ENCODE peak calls at places on chromosomes 7 and 10, in six cellular contexts. T is HepG2, A is H1, U is K562, K is GM12892, B is GM12878. Z is an unnamed sample.

GRCh38 chr7:133081119-133081604 is 728 bp downstream of the CHCHD3 start:
- DNase-seq in T (peak), A (no peak), U (peak), K (no peak), B (no peak), Z (no peak)

GRCh38 chr7:93203496-93203895 is 22.8 kb downstream of the HEPACAM2 start:
- DNase-seq in T (no peak), A (no peak), U (no peak), K (no peak), B (no peak), Z (no peak)

GRCh38 chr7:154931906-154932305 is 71.0 kb downstream of the PAXIP1 start:
- DNase-seq in T (no peak), A (no peak), U (no peak), K (no peak), B (no peak), Z (no peak)

GRCh38 chr10:12384906-12385305 is 35.6 kb downstream of the CAMK1D start:
- DNase-seq in T (no peak), A (no peak), U (no peak), K (no peak), B (no peak), Z (no peak)

GRCh38 chr7:6271694-6272371 is 591 bp downstream of the CYTH3 start:
- DNase-seq in T (no peak), A (peak), U (peak), K (peak), B (no peak), Z (no peak)

GRCh38 chr7:123131140-123131539 is 68.6 kb downstream of the SLC13A1 start:
- DNase-seq in T (no peak), A (no peak), U (no peak), K (no peak), B (no peak), Z (no peak)

GRCh38 chr7:155460926-155461613 is 3.1 kb downstream of the EN2 start:
- DNase-seq in T (no peak), A (no peak), U (no peak), K (no peak), B (no peak), Z (no peak)

GRCh38 chr7:142562688-142563087 is 186.6 kb upstream of the PRSS1 start:
- DNase-seq in T (no peak), A (no peak), U (no peak), K (no peak), B (no peak), Z (no peak)

GRCh38 chr10:112435013-112435619 is 11.6 kb downstream of the ZDHHC6 start:
- DNase-seq in T (peak), A (no peak), U (no peak), K (no peak), B (no peak), Z (no peak)

GRCh38 chr7:114021135-114021534 is 102.3 kb upstream of the PPP1R3A start:
- DNase-seq in T (no peak), A (no peak), U (no peak), K (no peak), B (no peak), Z (no peak)

GRCh38 chr10:31304261-31304970 is 14.6 kb upstream of the ZEB1 start:
- DNase-seq in T (peak), A (no peak), U (no peak), K (no peak), B (no peak), Z (no peak)

GRCh38 chr10:120372917-120373316 is 84.1 kb upstream of the PLPP4 start:
- DNase-seq in T (no peak), A (no peak), U (no peak), K (no peak), B (no peak), Z (no peak)

GRCh38 chr10:33421789-33422188 is 87.3 kb upstream of the NRP1 start:
- DNase-seq in T (no peak), A (no peak), U (no peak), K (no peak), B (no peak), Z (no peak)

GRCh38 chr7:12827920-12828319 is 140.5 kb downstream of the ARL4A start:
- DNase-seq in T (no peak), A (no peak), U (no peak), K (no peak), B (no peak), Z (no peak)

GRCh38 chr10:9860045-9860444 is 1157.6 kb upstream of the CELF2 start:
- DNase-seq in T (no peak), A (no peak), U (no peak), K (no peak), B (no peak), Z (no peak)

GRCh38 chr10:91616124-91616523 is 16.7 kb downstream of the PPP1R3C start:
- DNase-seq in T (no peak), A (no peak), U (no peak), K (no peak), B (no peak), Z (no peak)

GRCh38 chr10:6275022-6275997 is 72.6 kb downstream of the PFKFB3 start:
- DNase-seq in T (peak), A (peak), U (peak), K (peak), B (peak), Z (peak)

GRCh38 chr7:76364198-76364584 is 5.4 kb upstream of the YWHAG start:
- DNase-seq in T (no peak), A (no peak), U (no peak), K (no peak), B (no peak), Z (no peak)

GRCh38 chr7:75968561-75969001 is 25.8 kb downstream of the TMEM120A start:
- DNase-seq in T (no peak), A (no peak), U (no peak), K (no peak), B (no peak), Z (no peak)

GRCh38 chr10:43221419-43222293 is 45.2 kb downstream of the RASGEF1A start:
- DNase-seq in T (peak), A (peak), U (no peak), K (no peak), B (no peak), Z (no peak)

GRCh38 chr7:40058027-40058426 is 76.4 kb downstream of the MPLKIP start:
- DNase-seq in T (no peak), A (no peak), U (no peak), K (no peak), B (no peak), Z (no peak)

GRCh38 chr7:91850455-91850854 is 30.0 kb downstream of the MTERF1 start:
- DNase-seq in T (no peak), A (no peak), U (no peak), K (no peak), B (no peak), Z (no peak)

GRCh38 chr7:4015371-4015770 is 666.7 kb upstream of the FOXK1 start:
- DNase-seq in T (no peak), A (no peak), U (no peak), K (no peak), B (no peak), Z (no peak)

GRCh38 chr10:98414932-98415709 is at the start of gene PYROXD2:
- DNase-seq in T (peak), A (peak), U (peak), K (no peak), B (no peak), Z (peak)

GRCh38 chr7:79407351-79407750 is 46.1 kb downstream of the MAGI2 start:
- DNase-seq in T (no peak), A (no peak), U (no peak), K (no peak), B (no peak), Z (no peak)

GRCh38 chr10:21757601-21757901 is 223.5 kb downstream of the MLLT10 start:
- DNase-seq in T (no peak), A (no peak), U (no peak), K (no peak), B (no peak), Z (no peak)

GRCh38 chr10:119807960-119808697 is 64.5 kb downstream of the MCMBP start:
- DNase-seq in T (no peak), A (no peak), U (no peak), K (no peak), B (no peak), Z (no peak)

GRCh38 chr7:121530251-121531174 is 134.4 kb upstream of the FAM3C start:
- DNase-seq in T (no peak), A (no peak), U (no peak), K (peak), B (peak), Z (peak)

GRCh38 chr7:78562191-78562590 is 763.6 kb downstream of the PHTF2 start:
- DNase-seq in T (no peak), A (no peak), U (no peak), K (no peak), B (no peak), Z (no peak)

GRCh38 chr7:43463401-43463980 is 119.4 kb upstream of the STK17A start:
- DNase-seq in T (no peak), A (peak), U (no peak), K (no peak), B (no peak), Z (no peak)

GRCh38 chr10:91549296-91549695 is 83.6 kb downstream of the PPP1R3C start:
- DNase-seq in T (no peak), A (peak), U (no peak), K (no peak), B (no peak), Z (no peak)

GRCh38 chr10:78966182-78966787 is 102.5 kb upstream of the ZMIZ1 start:
- DNase-seq in T (no peak), A (no peak), U (no peak), K (no peak), B (no peak), Z (no peak)

GRCh38 chr7:92813390-92814024 is 22.9 kb downstream of the CDK6 start:
- DNase-seq in T (no peak), A (no peak), U (no peak), K (no peak), B (peak), Z (no peak)

GRCh38 chr10:72322280-72323058 is 32.2 kb downstream of the DNAJB12 start:
- DNase-seq in T (no peak), A (no peak), U (no peak), K (peak), B (no peak), Z (no peak)

GRCh38 chr10:10911471-10911921 is 106.2 kb upstream of the CELF2 start:
- DNase-seq in T (no peak), A (no peak), U (no peak), K (no peak), B (no peak), Z (no peak)

GRCh38 chr7:138395763-138396162 is 64.3 kb upstream of the TRIM24 start:
- DNase-seq in T (no peak), A (no peak), U (no peak), K (no peak), B (no peak), Z (no peak)

DNA sequence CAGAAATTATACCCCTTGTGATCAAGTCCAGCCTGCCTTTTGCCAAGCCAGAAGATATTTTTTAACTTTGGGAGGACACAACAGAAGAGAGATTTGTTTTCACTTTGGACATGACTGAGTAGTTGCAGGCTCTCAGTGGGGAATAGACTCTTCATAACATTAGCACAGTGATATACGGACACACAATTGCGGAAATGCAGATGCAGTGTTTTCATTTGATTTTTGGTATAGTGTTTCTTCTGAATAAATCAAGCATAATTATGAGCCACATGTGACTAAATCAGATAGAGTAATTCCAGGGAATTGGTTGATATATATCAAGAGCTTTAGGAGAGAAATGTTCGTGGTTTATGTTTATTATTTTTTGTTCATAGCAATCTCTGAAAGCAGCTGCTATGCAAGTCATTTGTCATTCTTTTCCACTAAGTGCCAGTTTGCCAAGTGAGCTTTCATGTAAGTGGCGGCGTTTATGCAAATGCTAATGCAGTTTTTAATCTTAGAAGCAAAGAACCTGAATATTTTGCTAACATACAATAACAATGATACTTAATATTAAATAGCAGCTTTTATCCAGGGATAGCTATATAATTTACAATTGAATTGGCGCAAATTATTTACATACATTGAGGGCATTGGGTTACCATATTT is 69.6 kb upstream of the HDAC9 start:
- DNase-seq in T (no peak), A (no peak), U (no peak), K (no peak), B (no peak), Z (no peak)
- TF ChIP-seq POLR2AphosphoS5 in T (no peak), A (no peak), U (no peak), K (no peak), B (no peak), Z (no peak)

GRCh38 chr7:2520808-2521146 is 1.2 kb downstream of the LFNG start:
- DNase-seq in T (no peak), A (no peak), U (no peak), K (no peak), B (no peak), Z (no peak)

GRCh38 chr7:2520131-2520807 is 695 bp downstream of the LFNG start:
- DNase-seq in T (no peak), A (no peak), U (peak), K (no peak), B (no peak), Z (no peak)

GRCh38 chr7:2518101-2518500 is 1.5 kb upstream of the LFNG start:
- DNase-seq in T (no peak), A (no peak), U (no peak), K (no peak), B (no peak), Z (no peak)

GRCh38 chr7:2518737-2519118 is 846 bp upstream of the LFNG start:
- DNase-seq in T (no peak), A (no peak), U (peak), K (no peak), B (no peak), Z (no peak)

GRCh38 chr7:2519119-2519930 is at the start of gene LFNG:
- DNase-seq in T (peak), A (peak), U (peak), K (peak), B (peak), Z (peak)
- TF ChIP-seq POLR2A in T (no peak), A (peak), U (no peak), K (peak), B (peak), Z (no peak)

GRCh38 chr7:130266961-130267321 is 278 bp downstream of the CPA2 start:
- DNase-seq in T (no peak), A (no peak), U (no peak), K (no peak), B (no peak), Z (no peak)

GRCh38 chr7:130266258-130266960 is at the start of gene CPA2:
- DNase-seq in T (no peak), A (no peak), U (no peak), K (no peak), B (no peak), Z (no peak)

GRCh38 chr7:130258494-130259078 is 8.1 kb upstream of the CPA2 start:
- DNase-seq in T (no peak), A (no peak), U (no peak), K (no peak), B (no peak), Z (no peak)

GRCh38 chr7:130268463-130269317 is 2.0 kb downstream of the CPA2 start:
- DNase-seq in T (no peak), A (no peak), U (no peak), K (no peak), B (no peak), Z (no peak)

GRCh38 chr7:130263130-130263529 is 3.5 kb upstream of the CPA2 start:
- DNase-seq in T (no peak), A (no peak), U (no peak), K (no peak), B (no peak), Z (no peak)
- TF ChIP-seq TAF1 in T (no peak), A (no peak), U (no peak), K (no peak), B (no peak), Z (no peak)

GRCh38 chr10:4982764-4983226 is 19.6 kb downstream of the AKR1C1 start:
- DNase-seq in T (peak), A (no peak), U (no peak), K (no peak), B (no peak), Z (no peak)

GRCh38 chr10:4983615-4984216 is 19.9 kb downstream of the AKR1C2 start:
- DNase-seq in T (peak), A (no peak), U (no peak), K (no peak), B (no peak), Z (no peak)

GRCh38 chr10:4981722-4982471 is 18.7 kb downstream of the AKR1C1 start:
- DNase-seq in T (peak), A (peak), U (peak), K (no peak), B (no peak), Z (no peak)

GRCh38 chr10:4984223-4984622 is 19.4 kb downstream of the AKR1C2 start:
- DNase-seq in T (no peak), A (no peak), U (no peak), K (no peak), B (no peak), Z (no peak)

DNA sequence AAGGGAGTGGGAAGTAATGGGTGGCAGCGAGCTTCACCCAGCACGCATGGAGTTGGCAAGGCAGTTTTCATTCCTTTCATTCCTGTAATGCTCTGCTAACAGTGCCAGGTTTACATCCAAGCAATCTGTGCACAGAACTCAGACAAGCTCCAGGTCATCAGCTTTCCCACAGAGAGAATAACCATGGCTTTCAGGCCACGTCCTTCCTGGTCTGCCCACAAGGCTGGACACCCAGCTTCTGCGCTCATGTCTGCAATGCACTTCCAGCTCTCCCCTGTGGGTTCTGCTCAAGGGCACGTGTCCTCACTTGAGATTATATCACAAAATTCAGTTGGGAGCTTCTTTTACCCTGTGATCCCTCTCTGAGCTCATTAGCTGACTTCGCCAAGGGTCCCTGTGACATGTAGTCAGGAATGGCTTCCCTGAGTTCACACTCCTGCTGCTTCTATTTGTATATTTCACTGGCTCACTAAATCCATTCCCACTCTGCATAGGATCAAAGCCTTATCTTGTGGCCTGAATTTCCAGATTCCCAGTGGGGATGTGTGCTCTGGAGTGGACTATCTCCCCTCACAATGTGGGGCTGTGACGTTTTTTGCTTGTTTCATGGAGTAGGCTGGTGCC is 18.6 kb downstream of the AKR1C2 start:
- DNase-seq in T (peak), A (no peak), U (no peak), K (no peak), B (no peak), Z (no peak)
- TF ChIP-seq POLR2AphosphoS5 in T (no peak), A (no peak), U (no peak), K (no peak), B (no peak), Z (no peak)

GRCh38 chr10:110209926-110210662 is 2.7 kb downstream of the MXI1 start:
- DNase-seq in T (no peak), A (peak), U (peak), K (no peak), B (no peak), Z (no peak)
- TF ChIP-seq POLR2A in T (peak), A (peak), U (no peak), K (no peak), B (no peak), Z (no peak)

GRCh38 chr10:103067484-103067883 is 125.6 kb downstream of the NT5C2 start:
- DNase-seq in T (no peak), A (no peak), U (no peak), K (no peak), B (no peak), Z (no peak)
- TF ChIP-seq TAF1 in T (no peak), A (no peak), U (no peak), K (no peak), B (no peak), Z (no peak)

GRCh38 chr7:129890090-129890489 is 62.7 kb downstream of the UBE2H start:
- DNase-seq in T (no peak), A (no peak), U (no peak), K (no peak), B (no peak), Z (no peak)

GRCh38 chr7:129887865-129888264 is 64.9 kb downstream of the UBE2H start:
- DNase-seq in T (no peak), A (no peak), U (no peak), K (no peak), B (no peak), Z (no peak)

GRCh38 chr7:129886184-129886817 is 66.5 kb downstream of the UBE2H start:
- DNase-seq in T (no peak), A (no peak), U (no peak), K (no peak), B (no peak), Z (no peak)

GRCh38 chr7:129886818-129887186 is 66.0 kb downstream of the UBE2H start:
- DNase-seq in T (no peak), A (no peak), U (no peak), K (no peak), B (no peak), Z (no peak)

DNA sequence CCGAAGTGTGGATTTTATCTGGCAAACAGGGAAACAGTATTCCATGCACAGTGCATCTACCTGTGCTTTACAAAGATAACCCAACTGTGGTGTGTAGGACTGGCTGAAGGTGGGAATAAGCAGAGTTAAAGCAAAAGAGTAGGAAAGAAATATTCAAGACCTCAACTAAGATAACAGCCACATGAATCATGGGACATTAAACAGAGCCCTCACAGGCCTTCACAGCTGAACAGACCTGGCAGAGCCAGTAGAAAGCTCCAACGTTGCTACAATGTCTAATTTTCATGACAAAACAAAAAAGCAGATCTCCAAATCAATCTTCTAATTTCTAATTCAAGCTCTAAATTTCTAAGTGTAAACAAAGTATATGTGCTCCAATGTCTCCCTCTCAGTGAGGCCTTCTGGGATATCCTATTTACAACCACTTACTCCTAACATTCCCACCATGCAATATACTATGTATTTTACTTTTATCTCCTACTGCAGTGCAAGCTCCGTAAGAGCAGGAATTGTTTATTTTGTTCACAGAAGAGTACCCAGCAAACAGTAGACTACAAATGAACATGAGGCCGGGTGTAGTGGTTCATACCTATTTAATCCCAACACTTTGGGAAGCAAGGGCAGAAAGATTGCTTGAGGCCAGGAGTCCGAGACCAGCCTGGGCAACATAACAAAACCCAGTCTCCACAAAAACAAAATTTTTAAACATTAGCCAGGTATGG is 63.5 kb downstream of the UBE2H start:
- DNase-seq in T (peak), A (no peak), U (no peak), K (no peak), B (no peak), Z (no peak)
- TF ChIP-seq POLR2AphosphoS5 in T (no peak), A (no peak), U (no peak), K (no peak), B (no peak), Z (no peak)

Z was measured in GM12891.